ENCODE peak calls at places on chromosomes 12 and 14, in ten cellular contexts. T, W, B, G, V, E, X, K, Z and A are unnamed samples.

GRCh38 chr14:61466905-61467280 is 145.5 kb downstream of the PRKCH start:
- DNase-seq in V (peak; percentile 6), E (no peak), K (no peak), G (no peak), W (no peak), X (no peak), Z (no peak), T (no peak), B (no peak), A (no peak)

GRCh38 chr14:96090441-96091148 is 51.4 kb downstream of the C14orf132 start:
- DNase-seq in W (peak; percentile 26), G (peak; percentile 54), B (peak; percentile 23), K (peak; percentile 10), E (peak; percentile 72), Z (no peak), T (no peak), X (no peak), V (no peak), A (no peak)

GRCh38 chr12:22321620-22322019 is 12.9 kb downstream of the ST8SIA1 start:
- DNase-seq in E (peak; percentile 17), G (no peak), X (no peak), B (no peak), W (no peak), K (no peak), V (peak; percentile 30), T (no peak), Z (no peak), A (no peak)

GRCh38 chr14:49505026-49505766 is 81.0 kb downstream of the RPS29 start:
- DNase-seq in T (no peak), V (no peak), W (no peak), B (no peak), X (no peak), K (no peak), E (no peak), Z (no peak), G (no peak), A (no peak)

GRCh38 chr12:49403887-49404517 is 36.7 kb downstream of the SPATS2 start:
- DNase-seq in K (no peak), Z (no peak), G (no peak), V (no peak), W (no peak), E (no peak), X (no peak), T (no peak), B (no peak), A (no peak)

GRCh38 chr12:12017798-12018197 is 52.9 kb upstream of the BCL2L14 start:
- DNase-seq in Z (no peak), T (no peak), V (no peak), W (no peak), B (no peak), G (no peak), E (peak; percentile 42), X (peak; percentile 79), K (no peak), A (no peak)

GRCh38 chr12:14554281-14555008 is 13.2 kb downstream of the PLBD1 start:
- DNase-seq in K (peak; percentile 8), B (peak; percentile 71), T (no peak), G (no peak), X (no peak), Z (peak; percentile 51), E (peak; percentile 92), V (no peak), W (no peak), A (peak; percentile 92)

GRCh38 chr14:33709711-33710110 is 241.2 kb downstream of the EGLN3 start:
- DNase-seq in K (no peak), G (no peak), Z (no peak), B (no peak), V (no peak), E (no peak), W (no peak), T (no peak), X (no peak), A (no peak)

GRCh38 chr12:105382771-105383632 is 52.5 kb downstream of the C12orf75 start:
- DNase-seq in T (peak; percentile 63), G (peak; percentile 68), W (peak; percentile 34), X (peak; percentile 62), E (peak; percentile 72), B (peak; percentile 27), K (no peak), V (peak; percentile 22), Z (no peak), A (no peak)

GRCh38 chr14:60649815-60650381 is 621 bp upstream of the SIX1 start:
- DNase-seq in B (no peak), X (peak; percentile 73), V (no peak), W (no peak), T (no peak), Z (no peak), G (peak; percentile 70), K (no peak), E (no peak), A (no peak)

GRCh38 chr12:27785882-27786570 is 6.0 kb upstream of the MANSC4 start:
- DNase-seq in W (peak; percentile 44), T (no peak), V (no peak), G (no peak), E (no peak), Z (no peak), K (no peak), X (no peak), B (no peak), A (no peak)

GRCh38 chr14:54366726-54367707 is 29.8 kb upstream of the CDKN3 start:
- DNase-seq in T (peak; percentile 72), Z (no peak), K (no peak), W (peak; percentile 32), G (peak; percentile 59), E (peak; percentile 75), B (peak; percentile 9), V (no peak), X (peak; percentile 86), A (no peak)

GRCh38 chr12:19382111-19382526 is 57.2 kb upstream of the AEBP2 start:
- DNase-seq in T (no peak), Z (no peak), E (no peak), G (peak; percentile 74), B (no peak), K (no peak), V (peak; percentile 51), X (peak; percentile 67), W (no peak), A (peak; percentile 43)

GRCh38 chr12:116136340-116136739 is 141.2 kb downstream of the MED13L start:
- DNase-seq in W (no peak), Z (no peak), T (no peak), B (no peak), E (no peak), X (no peak), K (no peak), V (no peak), G (peak; percentile 35), A (no peak)

GRCh38 chr12:56129210-56129691 is 1.2 kb downstream of the ESYT1 start:
- DNase-seq in X (peak; percentile 87), Z (no peak), B (no peak), T (peak; percentile 57), E (peak; percentile 68), G (peak; percentile 33), V (peak; percentile 66), W (no peak), K (no peak), A (peak; percentile 93)

GRCh38 chr12:114165921-114166320 is 199.8 kb upstream of the RBM19 start:
- DNase-seq in K (no peak), V (no peak), Z (no peak), W (no peak), E (no peak), X (no peak), B (no peak), T (no peak), G (no peak), A (no peak)

GRCh38 chr12:66947119-66947518 is 268.2 kb upstream of the GRIP1 start:
- DNase-seq in Z (no peak), W (no peak), K (no peak), G (no peak), E (no peak), X (no peak), T (no peak), B (no peak), V (no peak), A (no peak)

GRCh38 chr14:101248840-101249675 is 312.2 kb upstream of the DIO3 start:
- DNase-seq in W (no peak), V (no peak), X (peak; percentile 12), B (no peak), K (no peak), E (no peak), T (no peak), Z (no peak), G (no peak), A (no peak)

GRCh38 chr14:22808388-22809209 is 6.6 kb downstream of the SLC7A7 start:
- DNase-seq in X (no peak), E (no peak), B (no peak), V (no peak), W (no peak), T (no peak), G (no peak), Z (no peak), K (no peak), A (no peak)

GRCh38 chr14:105890474-105891220 is 364.3 kb downstream of the TMEM121 start:
- DNase-seq in X (peak; percentile 11), W (no peak), E (no peak), T (no peak), K (no peak), Z (peak; percentile 10), B (no peak), G (no peak), V (no peak), A (peak; percentile 25)

GRCh38 chr14:72830786-72831583 is 62.9 kb downstream of the DPF3 start:
- DNase-seq in K (no peak), X (peak; percentile 53), G (no peak), Z (no peak), B (no peak), E (no peak), T (no peak), V (no peak), W (no peak), A (no peak)

GRCh38 chr14:53355581-53356112 is 202.5 kb upstream of the DDHD1 start:
- DNase-seq in W (no peak), B (no peak), K (no peak), X (peak; percentile 94), Z (no peak), G (no peak), E (peak; percentile 8), V (no peak), T (peak; percentile 46), A (no peak)

GRCh38 chr14:54689928-54690327 is 123.0 kb downstream of the SAMD4A start:
- DNase-seq in X (no peak), W (no peak), E (no peak), K (no peak), V (no peak), B (no peak), T (no peak), Z (no peak), G (no peak), A (no peak)

GRCh38 chr12:91877022-91877421 is 268.6 kb downstream of the BTG1 start:
- DNase-seq in W (no peak), X (peak; percentile 63), E (no peak), Z (no peak), K (no peak), G (peak; percentile 4), T (no peak), V (peak; percentile 79), B (no peak), A (no peak)

GRCh38 chr14:64235652-64236640 is 58.2 kb downstream of the ESR2 start:
- DNase-seq in Z (no peak), B (no peak), V (no peak), G (no peak), X (no peak), E (no peak), K (no peak), W (no peak), T (no peak), A (no peak)

GRCh38 chr14:104428333-104428851 is 151.2 kb upstream of the C14orf180 start:
- DNase-seq in T (no peak), X (no peak), W (no peak), V (peak; percentile 15), Z (no peak), K (no peak), G (no peak), E (no peak), B (no peak), A (no peak)

GRCh38 chr12:48954061-48954460 is 3.2 kb downstream of the ARF3 start:
- DNase-seq in B (no peak), K (no peak), E (no peak), W (no peak), Z (no peak), V (no peak), X (no peak), T (no peak), G (no peak), A (no peak)

GRCh38 chr12:85445060-85445938 is 165.3 kb downstream of the ALX1 start:
- DNase-seq in G (no peak), E (no peak), W (no peak), Z (no peak), V (no peak), T (no peak), X (peak; percentile 69), B (no peak), K (no peak), A (no peak)